ENCODE peak calls at places on chromosomes 3 and 15, in nine cellular contexts. One of them, this sample, is unnamed.

GRCh38 chr3:94413721-94414106 is 350.9 kb downstream of the NSUN3 start:
- DNase-seq in WTC11: no peak
- DNase-seq in mucosa of gallbladder: no peak
- DNase-seq in adrenal gland: no peak
- DNase-seq in heart right ventricle: no peak
- DNase-seq in left cardiac atrium: no peak
- DNase-seq in stimulated activated naive CD8-positive, alpha-beta T cell treated with anti-CD3 and anti-CD28 coated beads, Interleukin-15, amount 100 ng/mL, for 72 hours: no peak
- DNase-seq in B cell: no peak
- DNase-seq in central memory CD4-positive, alpha-beta T cell: no peak
- DNase-seq in this sample: no peak

GRCh38 chr15:93587046-93587445 is 498.0 kb upstream of the RGMA start:
- DNase-seq in adrenal gland: no peak
- DNase-seq in B cell: no peak
- DNase-seq in WTC11: no peak
- DNase-seq in central memory CD4-positive, alpha-beta T cell: no peak
- DNase-seq in stimulated activated naive CD8-positive, alpha-beta T cell treated with anti-CD3 and anti-CD28 coated beads, Interleukin-15, amount 100 ng/mL, for 72 hours: no peak
- DNase-seq in heart right ventricle: peak
- DNase-seq in left cardiac atrium: no peak
- DNase-seq in mucosa of gallbladder: no peak
- DNase-seq in this sample: no peak

GRCh38 chr3:179898024-179898423 is 138.7 kb downstream of the PEX5L start:
- DNase-seq in stimulated activated naive CD8-positive, alpha-beta T cell treated with anti-CD3 and anti-CD28 coated beads, Interleukin-15, amount 100 ng/mL, for 72 hours: no peak
- DNase-seq in left cardiac atrium: no peak
- DNase-seq in central memory CD4-positive, alpha-beta T cell: peak
- DNase-seq in mucosa of gallbladder: no peak
- DNase-seq in adrenal gland: no peak
- DNase-seq in B cell: no peak
- DNase-seq in WTC11: peak
- DNase-seq in heart right ventricle: no peak
- DNase-seq in this sample: no peak

GRCh38 chr3:23623841-23624240 is 181.9 kb upstream of the UBE2E1 start:
- DNase-seq in B cell: no peak
- DNase-seq in WTC11: no peak
- DNase-seq in stimulated activated naive CD8-positive, alpha-beta T cell treated with anti-CD3 and anti-CD28 coated beads, Interleukin-15, amount 100 ng/mL, for 72 hours: no peak
- DNase-seq in central memory CD4-positive, alpha-beta T cell: no peak
- DNase-seq in adrenal gland: no peak
- DNase-seq in left cardiac atrium: no peak
- DNase-seq in mucosa of gallbladder: no peak
- DNase-seq in heart right ventricle: no peak
- DNase-seq in this sample: no peak

GRCh38 chr15:60635507-60636352 is 156.8 kb upstream of the ICE2 start:
- DNase-seq in adrenal gland: no peak
- DNase-seq in central memory CD4-positive, alpha-beta T cell: no peak
- DNase-seq in WTC11: no peak
- DNase-seq in mucosa of gallbladder: no peak
- DNase-seq in left cardiac atrium: no peak
- DNase-seq in stimulated activated naive CD8-positive, alpha-beta T cell treated with anti-CD3 and anti-CD28 coated beads, Interleukin-15, amount 100 ng/mL, for 72 hours: no peak
- DNase-seq in B cell: peak
- DNase-seq in heart right ventricle: no peak
- DNase-seq in this sample: no peak

GRCh38 chr15:52790941-52791751 is 1.0 kb upstream of the ONECUT1 start:
- DNase-seq in adrenal gland: no peak
- DNase-seq in B cell: peak
- DNase-seq in mucosa of gallbladder: peak
- DNase-seq in heart right ventricle: no peak
- DNase-seq in WTC11: peak
- DNase-seq in central memory CD4-positive, alpha-beta T cell: no peak
- DNase-seq in stimulated activated naive CD8-positive, alpha-beta T cell treated with anti-CD3 and anti-CD28 coated beads, Interleukin-15, amount 100 ng/mL, for 72 hours: no peak
- DNase-seq in left cardiac atrium: no peak
- DNase-seq in this sample: no peak

GRCh38 chr15:89817701-89818280 is 3.1 kb upstream of the ANPEP start:
- DNase-seq in adrenal gland: no peak
- DNase-seq in mucosa of gallbladder: no peak
- DNase-seq in B cell: no peak
- DNase-seq in stimulated activated naive CD8-positive, alpha-beta T cell treated with anti-CD3 and anti-CD28 coated beads, Interleukin-15, amount 100 ng/mL, for 72 hours: no peak
- DNase-seq in WTC11: no peak
- DNase-seq in central memory CD4-positive, alpha-beta T cell: no peak
- DNase-seq in heart right ventricle: no peak
- DNase-seq in left cardiac atrium: no peak
- DNase-seq in this sample: no peak

GRCh38 chr15:31605467-31605931 is 278.9 kb downstream of the KLF13 start:
- DNase-seq in WTC11: peak
- DNase-seq in B cell: no peak
- DNase-seq in central memory CD4-positive, alpha-beta T cell: no peak
- DNase-seq in adrenal gland: peak
- DNase-seq in left cardiac atrium: no peak
- DNase-seq in stimulated activated naive CD8-positive, alpha-beta T cell treated with anti-CD3 and anti-CD28 coated beads, Interleukin-15, amount 100 ng/mL, for 72 hours: no peak
- DNase-seq in mucosa of gallbladder: no peak
- DNase-seq in heart right ventricle: no peak
- DNase-seq in this sample: no peak

GRCh38 chr3:177944228-177944661 is 592.0 kb upstream of the KCNMB2 start:
- DNase-seq in left cardiac atrium: no peak
- DNase-seq in central memory CD4-positive, alpha-beta T cell: peak
- DNase-seq in WTC11: no peak
- DNase-seq in stimulated activated naive CD8-positive, alpha-beta T cell treated with anti-CD3 and anti-CD28 coated beads, Interleukin-15, amount 100 ng/mL, for 72 hours: no peak
- DNase-seq in adrenal gland: no peak
- DNase-seq in B cell: no peak
- DNase-seq in heart right ventricle: no peak
- DNase-seq in mucosa of gallbladder: no peak
- DNase-seq in this sample: no peak

GRCh38 chr3:10228248-10228950 is 19.9 kb upstream of the TATDN2 start:
- DNase-seq in B cell: no peak
- DNase-seq in WTC11: no peak
- DNase-seq in adrenal gland: no peak
- DNase-seq in mucosa of gallbladder: no peak
- DNase-seq in stimulated activated naive CD8-positive, alpha-beta T cell treated with anti-CD3 and anti-CD28 coated beads, Interleukin-15, amount 100 ng/mL, for 72 hours: peak
- DNase-seq in heart right ventricle: no peak
- DNase-seq in central memory CD4-positive, alpha-beta T cell: no peak
- DNase-seq in left cardiac atrium: no peak
- DNase-seq in this sample: no peak

GRCh38 chr3:85912981-85913380 is 954.2 kb downstream of the CADM2 start:
- DNase-seq in adrenal gland: no peak
- DNase-seq in heart right ventricle: no peak
- DNase-seq in stimulated activated naive CD8-positive, alpha-beta T cell treated with anti-CD3 and anti-CD28 coated beads, Interleukin-15, amount 100 ng/mL, for 72 hours: no peak
- DNase-seq in WTC11: no peak
- DNase-seq in B cell: no peak
- DNase-seq in mucosa of gallbladder: no peak
- DNase-seq in central memory CD4-positive, alpha-beta T cell: no peak
- DNase-seq in left cardiac atrium: no peak
- DNase-seq in this sample: no peak

GRCh38 chr3:123082370-123083065 is 15.7 kb downstream of the PDIA5 start:
- DNase-seq in adrenal gland: peak
- DNase-seq in B cell: no peak
- DNase-seq in mucosa of gallbladder: no peak
- DNase-seq in left cardiac atrium: no peak
- DNase-seq in stimulated activated naive CD8-positive, alpha-beta T cell treated with anti-CD3 and anti-CD28 coated beads, Interleukin-15, amount 100 ng/mL, for 72 hours: no peak
- DNase-seq in heart right ventricle: no peak
- DNase-seq in WTC11: no peak
- DNase-seq in central memory CD4-positive, alpha-beta T cell: no peak
- DNase-seq in this sample: no peak

GRCh38 chr3:66476852-66477381 is 23.9 kb downstream of the LRIG1 start:
- DNase-seq in B cell: no peak
- DNase-seq in left cardiac atrium: no peak
- DNase-seq in heart right ventricle: no peak
- DNase-seq in WTC11: no peak
- DNase-seq in adrenal gland: no peak
- DNase-seq in stimulated activated naive CD8-positive, alpha-beta T cell treated with anti-CD3 and anti-CD28 coated beads, Interleukin-15, amount 100 ng/mL, for 72 hours: no peak
- DNase-seq in central memory CD4-positive, alpha-beta T cell: no peak
- DNase-seq in mucosa of gallbladder: no peak
- DNase-seq in this sample: no peak

GRCh38 chr15:66080791-66081475 is 172.6 kb downstream of the MEGF11 start:
- DNase-seq in stimulated activated naive CD8-positive, alpha-beta T cell treated with anti-CD3 and anti-CD28 coated beads, Interleukin-15, amount 100 ng/mL, for 72 hours: no peak
- DNase-seq in B cell: no peak
- DNase-seq in WTC11: peak
- DNase-seq in central memory CD4-positive, alpha-beta T cell: no peak
- DNase-seq in left cardiac atrium: peak
- DNase-seq in adrenal gland: peak
- DNase-seq in mucosa of gallbladder: peak
- DNase-seq in heart right ventricle: no peak
- DNase-seq in this sample: no peak

GRCh38 chr3:39065197-39065596 is 13.4 kb downstream of the WDR48 start:
- DNase-seq in mucosa of gallbladder: no peak
- DNase-seq in left cardiac atrium: no peak
- DNase-seq in central memory CD4-positive, alpha-beta T cell: no peak
- DNase-seq in WTC11: peak
- DNase-seq in B cell: peak
- DNase-seq in adrenal gland: no peak
- DNase-seq in heart right ventricle: no peak
- DNase-seq in stimulated activated naive CD8-positive, alpha-beta T cell treated with anti-CD3 and anti-CD28 coated beads, Interleukin-15, amount 100 ng/mL, for 72 hours: no peak
- DNase-seq in this sample: no peak

GRCh38 chr3:52986938-52987337 is 58.9 kb downstream of the SFMBT1 start:
- DNase-seq in left cardiac atrium: no peak
- DNase-seq in adrenal gland: no peak
- DNase-seq in B cell: no peak
- DNase-seq in central memory CD4-positive, alpha-beta T cell: no peak
- DNase-seq in heart right ventricle: no peak
- DNase-seq in WTC11: no peak
- DNase-seq in mucosa of gallbladder: no peak
- DNase-seq in stimulated activated naive CD8-positive, alpha-beta T cell treated with anti-CD3 and anti-CD28 coated beads, Interleukin-15, amount 100 ng/mL, for 72 hours: no peak
- DNase-seq in this sample: no peak

GRCh38 chr15:85339976-85340665 is 40.3 kb upstream of the AKAP13 start:
- DNase-seq in WTC11: no peak
- DNase-seq in central memory CD4-positive, alpha-beta T cell: no peak
- DNase-seq in heart right ventricle: no peak
- DNase-seq in B cell: no peak
- DNase-seq in mucosa of gallbladder: no peak
- DNase-seq in left cardiac atrium: no peak
- DNase-seq in stimulated activated naive CD8-positive, alpha-beta T cell treated with anti-CD3 and anti-CD28 coated beads, Interleukin-15, amount 100 ng/mL, for 72 hours: no peak
- DNase-seq in adrenal gland: no peak
- DNase-seq in this sample: no peak

GRCh38 chr3:37183976-37184375 is 9.6 kb upstream of the LRRFIP2 start:
- DNase-seq in left cardiac atrium: no peak
- DNase-seq in stimulated activated naive CD8-positive, alpha-beta T cell treated with anti-CD3 and anti-CD28 coated beads, Interleukin-15, amount 100 ng/mL, for 72 hours: no peak
- DNase-seq in heart right ventricle: no peak
- DNase-seq in central memory CD4-positive, alpha-beta T cell: no peak
- DNase-seq in mucosa of gallbladder: no peak
- DNase-seq in adrenal gland: no peak
- DNase-seq in WTC11: no peak
- DNase-seq in B cell: no peak
- DNase-seq in this sample: no peak

GRCh38 chr15:49831206-49831965 is 210.5 kb downstream of the DTWD1 start:
- DNase-seq in heart right ventricle: peak
- DNase-seq in WTC11: no peak
- DNase-seq in B cell: no peak
- DNase-seq in central memory CD4-positive, alpha-beta T cell: no peak
- DNase-seq in left cardiac atrium: peak
- DNase-seq in mucosa of gallbladder: no peak
- DNase-seq in stimulated activated naive CD8-positive, alpha-beta T cell treated with anti-CD3 and anti-CD28 coated beads, Interleukin-15, amount 100 ng/mL, for 72 hours: no peak
- DNase-seq in adrenal gland: peak
- DNase-seq in this sample: peak

GRCh38 chr3:69838696-69839515 is 99.6 kb downstream of the MITF start:
- DNase-seq in mucosa of gallbladder: no peak
- DNase-seq in stimulated activated naive CD8-positive, alpha-beta T cell treated with anti-CD3 and anti-CD28 coated beads, Interleukin-15, amount 100 ng/mL, for 72 hours: no peak
- DNase-seq in B cell: no peak
- DNase-seq in adrenal gland: no peak
- DNase-seq in left cardiac atrium: no peak
- DNase-seq in heart right ventricle: no peak
- DNase-seq in central memory CD4-positive, alpha-beta T cell: no peak
- DNase-seq in WTC11: no peak
- DNase-seq in this sample: no peak

GRCh38 chr3:184663756-184664155 is 48.1 kb downstream of the MAGEF1 start:
- DNase-seq in mucosa of gallbladder: no peak
- DNase-seq in WTC11: no peak
- DNase-seq in adrenal gland: no peak
- DNase-seq in stimulated activated naive CD8-positive, alpha-beta T cell treated with anti-CD3 and anti-CD28 coated beads, Interleukin-15, amount 100 ng/mL, for 72 hours: no peak
- DNase-seq in central memory CD4-positive, alpha-beta T cell: no peak
- DNase-seq in heart right ventricle: no peak
- DNase-seq in left cardiac atrium: no peak
- DNase-seq in B cell: no peak
- DNase-seq in this sample: no peak

GRCh38 chr3:114827495-114827894 is 319.6 kb downstream of the ZBTB20 start:
- DNase-seq in left cardiac atrium: no peak
- DNase-seq in adrenal gland: no peak
- DNase-seq in stimulated activated naive CD8-positive, alpha-beta T cell treated with anti-CD3 and anti-CD28 coated beads, Interleukin-15, amount 100 ng/mL, for 72 hours: no peak
- DNase-seq in WTC11: no peak
- DNase-seq in mucosa of gallbladder: no peak
- DNase-seq in heart right ventricle: peak
- DNase-seq in central memory CD4-positive, alpha-beta T cell: no peak
- DNase-seq in B cell: peak
- DNase-seq in this sample: no peak

GRCh38 chr3:132655471-132655870 is 4.1 kb downstream of the ACAD11 start:
- DNase-seq in stimulated activated naive CD8-positive, alpha-beta T cell treated with anti-CD3 and anti-CD28 coated beads, Interleukin-15, amount 100 ng/mL, for 72 hours: no peak
- DNase-seq in B cell: no peak
- DNase-seq in heart right ventricle: no peak
- DNase-seq in central memory CD4-positive, alpha-beta T cell: no peak
- DNase-seq in left cardiac atrium: no peak
- DNase-seq in mucosa of gallbladder: no peak
- DNase-seq in adrenal gland: no peak
- DNase-seq in WTC11: no peak
- DNase-seq in this sample: no peak

GRCh38 chr3:32502089-32502943 is at the start of gene CMTM6:
- DNase-seq in heart right ventricle: peak
- DNase-seq in WTC11: peak
- DNase-seq in adrenal gland: peak
- DNase-seq in mucosa of gallbladder: peak
- DNase-seq in central memory CD4-positive, alpha-beta T cell: peak
- DNase-seq in stimulated activated naive CD8-positive, alpha-beta T cell treated with anti-CD3 and anti-CD28 coated beads, Interleukin-15, amount 100 ng/mL, for 72 hours: peak
- DNase-seq in left cardiac atrium: peak
- DNase-seq in B cell: peak
- DNase-seq in this sample: peak

GRCh38 chr15:68552773-68553172 is 26.0 kb upstream of the CORO2B start:
- DNase-seq in adrenal gland: no peak
- DNase-seq in central memory CD4-positive, alpha-beta T cell: no peak
- DNase-seq in heart right ventricle: no peak
- DNase-seq in mucosa of gallbladder: no peak
- DNase-seq in left cardiac atrium: no peak
- DNase-seq in B cell: no peak
- DNase-seq in stimulated activated naive CD8-positive, alpha-beta T cell treated with anti-CD3 and anti-CD28 coated beads, Interleukin-15, amount 100 ng/mL, for 72 hours: no peak
- DNase-seq in WTC11: no peak
- DNase-seq in this sample: peak

GRCh38 chr15:33395841-33396240 is 85.1 kb downstream of the RYR3 start:
- DNase-seq in B cell: no peak
- DNase-seq in adrenal gland: no peak
- DNase-seq in central memory CD4-positive, alpha-beta T cell: no peak
- DNase-seq in left cardiac atrium: no peak
- DNase-seq in mucosa of gallbladder: no peak
- DNase-seq in WTC11: no peak
- DNase-seq in heart right ventricle: no peak
- DNase-seq in stimulated activated naive CD8-positive, alpha-beta T cell treated with anti-CD3 and anti-CD28 coated beads, Interleukin-15, amount 100 ng/mL, for 72 hours: no peak
- DNase-seq in this sample: no peak

GRCh38 chr3:157958471-157958870 is 147.7 kb downstream of the SHOX2 start:
- DNase-seq in B cell: no peak
- DNase-seq in mucosa of gallbladder: no peak
- DNase-seq in WTC11: peak
- DNase-seq in left cardiac atrium: no peak
- DNase-seq in adrenal gland: no peak
- DNase-seq in heart right ventricle: no peak
- DNase-seq in central memory CD4-positive, alpha-beta T cell: no peak
- DNase-seq in stimulated activated naive CD8-positive, alpha-beta T cell treated with anti-CD3 and anti-CD28 coated beads, Interleukin-15, amount 100 ng/mL, for 72 hours: no peak
- DNase-seq in this sample: no peak

GRCh38 chr15:26848498-26848897 is 18.4 kb upstream of the GABRA5 start:
- DNase-seq in adrenal gland: no peak
- DNase-seq in central memory CD4-positive, alpha-beta T cell: no peak
- DNase-seq in heart right ventricle: no peak
- DNase-seq in stimulated activated naive CD8-positive, alpha-beta T cell treated with anti-CD3 and anti-CD28 coated beads, Interleukin-15, amount 100 ng/mL, for 72 hours: no peak
- DNase-seq in B cell: no peak
- DNase-seq in WTC11: no peak
- DNase-seq in left cardiac atrium: no peak
- DNase-seq in mucosa of gallbladder: no peak
- DNase-seq in this sample: no peak

GRCh38 chr15:36252117-36252711 is 327.2 kb upstream of the CDIN1 start:
- DNase-seq in WTC11: no peak
- DNase-seq in mucosa of gallbladder: no peak
- DNase-seq in stimulated activated naive CD8-positive, alpha-beta T cell treated with anti-CD3 and anti-CD28 coated beads, Interleukin-15, amount 100 ng/mL, for 72 hours: no peak
- DNase-seq in adrenal gland: no peak
- DNase-seq in heart right ventricle: no peak
- DNase-seq in B cell: no peak
- DNase-seq in left cardiac atrium: no peak
- DNase-seq in central memory CD4-positive, alpha-beta T cell: no peak
- DNase-seq in this sample: no peak

GRCh38 chr3:143081365-143081764 is 38.2 kb upstream of the CHST2 start:
- DNase-seq in stimulated activated naive CD8-positive, alpha-beta T cell treated with anti-CD3 and anti-CD28 coated beads, Interleukin-15, amount 100 ng/mL, for 72 hours: no peak
- DNase-seq in adrenal gland: no peak
- DNase-seq in central memory CD4-positive, alpha-beta T cell: no peak
- DNase-seq in heart right ventricle: no peak
- DNase-seq in B cell: no peak
- DNase-seq in mucosa of gallbladder: no peak
- DNase-seq in left cardiac atrium: no peak
- DNase-seq in WTC11: no peak
- DNase-seq in this sample: no peak

GRCh38 chr3:184354121-184354728 is 7.2 kb downstream of the CLCN2 start:
- DNase-seq in heart right ventricle: no peak
- DNase-seq in central memory CD4-positive, alpha-beta T cell: peak
- DNase-seq in B cell: peak
- DNase-seq in WTC11: peak
- DNase-seq in stimulated activated naive CD8-positive, alpha-beta T cell treated with anti-CD3 and anti-CD28 coated beads, Interleukin-15, amount 100 ng/mL, for 72 hours: peak
- DNase-seq in left cardiac atrium: peak
- DNase-seq in mucosa of gallbladder: no peak
- DNase-seq in adrenal gland: no peak
- DNase-seq in this sample: no peak

This sample was measured in right atrium auricular region.